ENCODE peak calls at places on chromosomes 3 and 15, in five cellular contexts. One of them, this sample, is unnamed.

GRCh38 chr15:34851007-34851406 is 55.7 kb upstream of the ACTC1 start:
- DNase-seq in IMR-90: no peak
- DNase-seq in mesenchymal stem cell: no peak
- DNase-seq in H1: no peak
- DNase-seq in H9: no peak
- DNase-seq in this sample: no peak

GRCh38 chr3:119630562-119631329 is 29.6 kb downstream of the POPDC2 start:
- DNase-seq in H9: no peak
- DNase-seq in IMR-90: peak; percentile 83
- DNase-seq in mesenchymal stem cell: peak; percentile 71
- DNase-seq in H1: no peak
- DNase-seq in this sample: no peak

GRCh38 chr15:60358935-60359672 is 38.7 kb downstream of the ANXA2 start:
- DNase-seq in H1: no peak
- DNase-seq in H9: no peak
- DNase-seq in mesenchymal stem cell: peak; percentile 89
- DNase-seq in IMR-90: peak; percentile 93
- DNase-seq in this sample: no peak

GRCh38 chr3:112365636-112366035 is 32.7 kb downstream of the CD200 start:
- DNase-seq in H9: no peak
- DNase-seq in mesenchymal stem cell: no peak
- DNase-seq in H1: no peak
- DNase-seq in IMR-90: no peak
- DNase-seq in this sample: no peak

GRCh38 chr3:42721690-42722089 is 19.1 kb upstream of the HHATL start:
- DNase-seq in IMR-90: no peak
- DNase-seq in H9: no peak
- DNase-seq in mesenchymal stem cell: no peak
- DNase-seq in H1: no peak
- DNase-seq in this sample: no peak

GRCh38 chr15:38666865-38667264 is 102.3 kb upstream of the RASGRP1 start:
- DNase-seq in H9: no peak
- DNase-seq in IMR-90: no peak
- DNase-seq in mesenchymal stem cell: no peak
- DNase-seq in H1: no peak
- DNase-seq in this sample: no peak

GRCh38 chr3:29099775-29100174 is 181.1 kb upstream of the RBMS3 start:
- DNase-seq in mesenchymal stem cell: peak; percentile 6
- DNase-seq in H1: no peak
- DNase-seq in H9: no peak
- DNase-seq in IMR-90: peak; percentile 28
- DNase-seq in this sample: no peak

GRCh38 chr3:128011140-128011539 is 41.1 kb upstream of the SEC61A1 start:
- DNase-seq in H9: peak; percentile 93
- DNase-seq in IMR-90: peak; percentile 10
- DNase-seq in mesenchymal stem cell: peak; percentile 6
- DNase-seq in H1: peak; percentile 84
- DNase-seq in this sample: peak; percentile 41

GRCh38 chr15:85499498-85499897 is 119.1 kb downstream of the AKAP13 start:
- DNase-seq in mesenchymal stem cell: no peak
- DNase-seq in H1: no peak
- DNase-seq in IMR-90: peak; percentile 28
- DNase-seq in H9: no peak
- DNase-seq in this sample: no peak

GRCh38 chr3:57043518-57043917 is 16.9 kb upstream of the SPATA12 start:
- DNase-seq in H1: no peak
- DNase-seq in H9: no peak
- DNase-seq in mesenchymal stem cell: no peak
- DNase-seq in IMR-90: no peak
- DNase-seq in this sample: no peak

GRCh38 chr3:147257972-147258371 is 148.4 kb downstream of the ZIC4 start:
- DNase-seq in H1: no peak
- DNase-seq in IMR-90: no peak
- DNase-seq in H9: no peak
- DNase-seq in mesenchymal stem cell: no peak
- DNase-seq in this sample: no peak

GRCh38 chr3:169659858-169660614 is 3.5 kb downstream of the MECOM start:
- DNase-seq in mesenchymal stem cell: no peak
- DNase-seq in H1: peak; percentile 54
- DNase-seq in H9: peak; percentile 49
- DNase-seq in IMR-90: no peak
- DNase-seq in this sample: peak; percentile 12

GRCh38 chr3:128784228-128784627 is 58.2 kb downstream of the RAB7A start:
- DNase-seq in H9: peak; percentile 83
- DNase-seq in mesenchymal stem cell: no peak
- DNase-seq in IMR-90: no peak
- DNase-seq in H1: peak; percentile 83
- DNase-seq in this sample: peak; percentile 26

GRCh38 chr3:126807795-126808194 is 103.8 kb downstream of the CHCHD6 start:
- DNase-seq in mesenchymal stem cell: peak; percentile 24
- DNase-seq in IMR-90: peak; percentile 40
- DNase-seq in H9: no peak
- DNase-seq in H1: no peak
- DNase-seq in this sample: no peak

GRCh38 chr15:78018968-78019644 is 58.4 kb downstream of the TBC1D2B start:
- DNase-seq in IMR-90: no peak
- DNase-seq in H9: no peak
- DNase-seq in H1: no peak
- DNase-seq in mesenchymal stem cell: no peak
- DNase-seq in this sample: no peak

GRCh38 chr3:66609660-66610547 is 109.1 kb upstream of the LRIG1 start:
- DNase-seq in H9: peak; percentile 57
- DNase-seq in IMR-90: peak; percentile 90
- DNase-seq in H1: peak; percentile 77
- DNase-seq in mesenchymal stem cell: no peak
- DNase-seq in this sample: peak; percentile 57

GRCh38 chr3:182045721-182046120 is 334.0 kb downstream of the SOX2 start:
- DNase-seq in mesenchymal stem cell: no peak
- DNase-seq in H9: no peak
- DNase-seq in H1: no peak
- DNase-seq in IMR-90: no peak
- DNase-seq in this sample: no peak

GRCh38 chr3:40867826-40868225 is 331.5 kb upstream of the CTNNB1 start:
- DNase-seq in mesenchymal stem cell: no peak
- DNase-seq in H9: no peak
- DNase-seq in H1: no peak
- DNase-seq in IMR-90: no peak
- DNase-seq in this sample: no peak

GRCh38 chr3:18656410-18656809 is 231.3 kb upstream of the SATB1 start:
- DNase-seq in mesenchymal stem cell: no peak
- DNase-seq in H1: no peak
- DNase-seq in H9: no peak
- DNase-seq in IMR-90: no peak
- DNase-seq in this sample: no peak

GRCh38 chr3:121748638-121749275 is 784 bp downstream of the GOLGB1 start:
- DNase-seq in IMR-90: peak; percentile 50
- DNase-seq in mesenchymal stem cell: peak; percentile 65
- DNase-seq in H9: no peak
- DNase-seq in H1: no peak
- DNase-seq in this sample: no peak

GRCh38 chr15:91499774-91500383 is 353.6 kb upstream of the SLCO3A1 start:
- DNase-seq in H9: peak; percentile 48
- DNase-seq in mesenchymal stem cell: no peak
- DNase-seq in H1: no peak
- DNase-seq in IMR-90: no peak
- DNase-seq in this sample: no peak
- H3K18ac ChIP-seq in H9: no peak overlapping the region
- H3K18ac ChIP-seq in mesenchymal stem cell: no peak overlapping the region
- H3K18ac ChIP-seq in H1: no peak overlapping the region
- H3K18ac ChIP-seq in IMR-90: no peak overlapping the region
- H3K18ac ChIP-seq in this sample: no peak overlapping the region

GRCh38 chr15:40917585-40917984 is 11.6 kb upstream of the DLL4 start:
- DNase-seq in mesenchymal stem cell: no peak
- DNase-seq in IMR-90: no peak
- DNase-seq in H1: no peak
- DNase-seq in H9: no peak
- DNase-seq in this sample: no peak
- H2AFZ ChIP-seq in mesenchymal stem cell: no peak overlapping the region
- H2AFZ ChIP-seq in IMR-90: no peak overlapping the region
- H2AFZ ChIP-seq in H1: no peak overlapping the region
- H2AFZ ChIP-seq in H9: no peak overlapping the region
- H2AFZ ChIP-seq in this sample: no peak overlapping the region

GRCh38 chr3:82498186-82498585 is 736.7 kb upstream of the GBE1 start:
- DNase-seq in mesenchymal stem cell: no peak
- DNase-seq in H9: no peak
- DNase-seq in IMR-90: no peak
- DNase-seq in H1: no peak
- DNase-seq in this sample: no peak
- H4K8ac ChIP-seq in mesenchymal stem cell: peak overlapping the region; percentile 7
- H4K8ac ChIP-seq in H9: no peak overlapping the region
- H4K8ac ChIP-seq in IMR-90: no peak overlapping the region
- H4K8ac ChIP-seq in H1: no peak overlapping the region
- H4K8ac ChIP-seq in this sample: no peak overlapping the region

GRCh38 chr3:195259146-195259563 is 11.8 kb downstream of the XXYLT1 start:
- DNase-seq in IMR-90: peak; percentile 32
- DNase-seq in mesenchymal stem cell: peak; percentile 72
- DNase-seq in H9: no peak
- DNase-seq in H1: peak; percentile 76
- DNase-seq in this sample: no peak
- H3K18ac ChIP-seq in IMR-90: peak overlapping the region; percentile 89
- H3K18ac ChIP-seq in mesenchymal stem cell: peak overlapping the region; percentile 98
- H3K18ac ChIP-seq in H9: no peak overlapping the region
- H3K18ac ChIP-seq in H1: peak overlapping the region; percentile 60
- H3K18ac ChIP-seq in this sample: peak overlapping the region; percentile 96

DNA sequence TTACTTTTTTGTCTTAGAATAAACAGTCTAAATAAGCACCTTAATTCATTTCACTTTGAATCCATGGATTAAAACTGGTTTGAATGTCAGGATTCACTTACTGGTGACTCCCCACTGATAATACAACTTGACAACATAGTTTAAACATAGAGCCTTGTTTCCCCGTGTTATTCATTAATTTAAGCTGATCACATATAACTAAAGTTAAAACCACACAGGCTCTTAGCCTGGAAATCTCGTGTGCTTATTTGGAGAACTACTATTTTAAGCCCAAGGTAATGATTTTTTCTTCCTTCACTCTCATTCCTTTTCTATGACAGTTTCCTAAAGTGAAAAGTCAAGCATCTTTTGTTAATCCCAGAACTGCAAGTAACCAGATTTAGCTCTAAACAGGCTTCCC is 64.2 kb downstream of the HACD2 start:
- DNase-seq in H1: no peak
- DNase-seq in H9: no peak
- DNase-seq in mesenchymal stem cell: no peak
- DNase-seq in IMR-90: peak; percentile 19
- DNase-seq in this sample: no peak
- H2AFZ ChIP-seq in H1: no peak overlapping the region
- H2AFZ ChIP-seq in H9: no peak overlapping the region
- H2AFZ ChIP-seq in mesenchymal stem cell: no peak overlapping the region
- H2AFZ ChIP-seq in IMR-90: no peak overlapping the region
- H2AFZ ChIP-seq in this sample: no peak overlapping the region

DNA sequence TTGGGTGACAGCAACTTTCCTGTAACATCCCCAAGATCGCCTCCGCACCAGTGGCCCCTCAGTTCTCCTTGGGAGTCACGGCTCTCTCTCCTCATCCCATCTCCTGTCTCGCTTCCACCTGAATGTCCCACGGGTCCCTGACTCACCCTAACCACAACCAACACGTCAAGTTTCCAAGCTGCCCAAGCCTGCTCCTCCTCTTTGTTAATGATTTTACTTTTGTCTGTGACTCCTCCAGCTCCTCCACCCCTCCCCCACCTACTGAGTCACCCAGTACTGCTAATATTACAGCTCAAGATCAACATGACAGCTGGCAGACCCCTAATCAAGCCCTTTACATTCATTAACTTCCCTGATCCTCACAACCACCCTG is 39.3 kb downstream of the BDH1 start:
- DNase-seq in mesenchymal stem cell: peak; percentile 94
- DNase-seq in H9: no peak
- DNase-seq in IMR-90: peak; percentile 94
- DNase-seq in H1: no peak
- DNase-seq in this sample: no peak
- H4K8ac ChIP-seq in mesenchymal stem cell: peak overlapping the region; percentile 80
- H4K8ac ChIP-seq in H9: no peak overlapping the region
- H4K8ac ChIP-seq in IMR-90: peak overlapping the region; percentile 83
- H4K8ac ChIP-seq in H1: no peak overlapping the region
- H4K8ac ChIP-seq in this sample: no peak overlapping the region

DNA sequence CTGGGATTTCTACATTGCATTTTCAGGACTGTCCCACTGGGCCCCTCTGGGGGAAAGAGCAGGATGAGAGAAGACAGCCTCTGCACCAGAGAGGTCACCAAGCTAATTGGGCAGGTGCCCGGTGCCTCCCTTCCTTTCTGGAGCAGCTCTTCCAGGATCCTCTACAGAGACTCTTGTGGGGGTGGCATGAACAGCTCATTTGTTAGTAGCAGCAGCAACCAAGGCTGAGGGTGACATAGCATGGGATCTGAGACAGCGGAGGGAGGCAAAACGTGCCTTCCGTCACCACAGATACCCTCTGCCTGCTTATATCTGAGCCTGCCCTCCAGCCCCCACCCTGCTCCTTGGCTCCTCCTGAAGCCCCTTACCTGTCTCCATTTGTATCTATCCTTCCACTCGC is 83.1 kb upstream of the OXTR start:
- DNase-seq in IMR-90: no peak
- DNase-seq in H9: no peak
- DNase-seq in H1: no peak
- DNase-seq in mesenchymal stem cell: no peak
- DNase-seq in this sample: no peak
- H3K18ac ChIP-seq in IMR-90: no peak overlapping the region
- H3K18ac ChIP-seq in H9: no peak overlapping the region
- H3K18ac ChIP-seq in H1: no peak overlapping the region
- H3K18ac ChIP-seq in mesenchymal stem cell: peak overlapping the region; percentile 7
- H3K18ac ChIP-seq in this sample: no peak overlapping the region

GRCh38 chr3:10527295-10528016 is 22.1 kb upstream of the ATP2B2 start:
- DNase-seq in mesenchymal stem cell: no peak
- DNase-seq in H9: no peak
- DNase-seq in IMR-90: no peak
- DNase-seq in H1: peak; percentile 41
- DNase-seq in this sample: no peak
- H2AFZ ChIP-seq in mesenchymal stem cell: no peak overlapping the region
- H2AFZ ChIP-seq in H9: no peak overlapping the region
- H2AFZ ChIP-seq in IMR-90: peak overlapping the region; percentile 16
- H2AFZ ChIP-seq in H1: no peak overlapping the region
- H2AFZ ChIP-seq in this sample: no peak overlapping the region